ENCODE peak calls at places on chromosomes 12 and 14, in seven cellular contexts. One of them, this sample, is unnamed.

GRCh38 chr12:1047898-1048660 is 57.1 kb downstream of the ERC1 start:
- DNase-seq in GM23248: peak
- DNase-seq in lower lobe of right lung: no peak
- DNase-seq in hepatocyte: no peak
- DNase-seq in GM06990: no peak
- DNase-seq in GOT3: no peak
- DNase-seq in effector CD4-positive, alpha-beta T cell: no peak
- DNase-seq in this sample: no peak

GRCh38 chr14:24428628-24429394 is 657 bp downstream of the CBLN3 start:
- DNase-seq in GOT3: no peak
- DNase-seq in hepatocyte: no peak
- DNase-seq in lower lobe of right lung: no peak
- DNase-seq in GM06990: no peak
- DNase-seq in GM23248: peak
- DNase-seq in effector CD4-positive, alpha-beta T cell: no peak
- DNase-seq in this sample: peak

GRCh38 chr12:59977779-59978178 is 381.9 kb downstream of the SLC16A7 start:
- DNase-seq in GM06990: no peak
- DNase-seq in lower lobe of right lung: no peak
- DNase-seq in GOT3: no peak
- DNase-seq in GM23248: no peak
- DNase-seq in effector CD4-positive, alpha-beta T cell: no peak
- DNase-seq in hepatocyte: no peak
- DNase-seq in this sample: no peak

GRCh38 chr14:76261371-76261811 is 109.7 kb downstream of the GPATCH2L start:
- DNase-seq in GM06990: no peak
- DNase-seq in effector CD4-positive, alpha-beta T cell: no peak
- DNase-seq in GM23248: no peak
- DNase-seq in lower lobe of right lung: no peak
- DNase-seq in hepatocyte: no peak
- DNase-seq in GOT3: peak
- DNase-seq in this sample: peak

GRCh38 chr14:100813291-100813690 is 12.6 kb upstream of the MEG3 start:
- DNase-seq in effector CD4-positive, alpha-beta T cell: no peak
- DNase-seq in GM06990: no peak
- DNase-seq in lower lobe of right lung: no peak
- DNase-seq in hepatocyte: no peak
- DNase-seq in GOT3: no peak
- DNase-seq in GM23248: no peak
- DNase-seq in this sample: no peak

GRCh38 chr12:25876383-25877045 is 82.0 kb upstream of the RASSF8 start:
- DNase-seq in lower lobe of right lung: no peak
- DNase-seq in hepatocyte: no peak
- DNase-seq in GM06990: no peak
- DNase-seq in GM23248: no peak
- DNase-seq in GOT3: no peak
- DNase-seq in effector CD4-positive, alpha-beta T cell: no peak
- DNase-seq in this sample: peak

GRCh38 chr14:106174206-106174605 is 647.8 kb downstream of the TMEM121 start:
- DNase-seq in effector CD4-positive, alpha-beta T cell: peak
- DNase-seq in GM06990: no peak
- DNase-seq in GOT3: no peak
- DNase-seq in lower lobe of right lung: no peak
- DNase-seq in hepatocyte: no peak
- DNase-seq in GM23248: no peak
- DNase-seq in this sample: no peak

GRCh38 chr12:52210186-52210924 is 18.5 kb upstream of the KRT80 start:
- DNase-seq in hepatocyte: no peak
- DNase-seq in GM06990: no peak
- DNase-seq in GM23248: peak
- DNase-seq in effector CD4-positive, alpha-beta T cell: no peak
- DNase-seq in lower lobe of right lung: peak
- DNase-seq in GOT3: no peak
- DNase-seq in this sample: no peak

GRCh38 chr14:104787736-104788532 is 7.6 kb downstream of the AKT1 start:
- DNase-seq in GM06990: no peak
- DNase-seq in hepatocyte: no peak
- DNase-seq in effector CD4-positive, alpha-beta T cell: no peak
- DNase-seq in GM23248: no peak
- DNase-seq in lower lobe of right lung: peak
- DNase-seq in GOT3: no peak
- DNase-seq in this sample: no peak

GRCh38 chr12:30201301-30202160 is 417.8 kb upstream of the TMTC1 start:
- DNase-seq in GOT3: no peak
- DNase-seq in GM06990: no peak
- DNase-seq in lower lobe of right lung: no peak
- DNase-seq in GM23248: peak
- DNase-seq in hepatocyte: no peak
- DNase-seq in effector CD4-positive, alpha-beta T cell: no peak
- DNase-seq in this sample: no peak

GRCh38 chr12:56158926-56159461 is 835 bp downstream of the MYL6 start:
- DNase-seq in GM06990: no peak
- DNase-seq in hepatocyte: peak
- DNase-seq in GM23248: peak
- DNase-seq in effector CD4-positive, alpha-beta T cell: no peak
- DNase-seq in lower lobe of right lung: peak
- DNase-seq in GOT3: no peak
- DNase-seq in this sample: peak

GRCh38 chr14:93880025-93880820 is 46.9 kb upstream of the FAM181A start:
- DNase-seq in effector CD4-positive, alpha-beta T cell: no peak
- DNase-seq in GM23248: peak
- DNase-seq in hepatocyte: no peak
- DNase-seq in GOT3: no peak
- DNase-seq in lower lobe of right lung: peak
- DNase-seq in GM06990: no peak
- DNase-seq in this sample: no peak

GRCh38 chr14:37565550-37565949 is 29.5 kb downstream of the FOXA1 start:
- DNase-seq in effector CD4-positive, alpha-beta T cell: no peak
- DNase-seq in hepatocyte: no peak
- DNase-seq in lower lobe of right lung: no peak
- DNase-seq in GM23248: no peak
- DNase-seq in GM06990: no peak
- DNase-seq in GOT3: no peak
- DNase-seq in this sample: no peak

GRCh38 chr14:29348504-29348903 is 579.1 kb downstream of the PRKD1 start:
- DNase-seq in GM23248: peak
- DNase-seq in effector CD4-positive, alpha-beta T cell: no peak
- DNase-seq in GOT3: no peak
- DNase-seq in GM06990: no peak
- DNase-seq in lower lobe of right lung: no peak
- DNase-seq in hepatocyte: no peak
- DNase-seq in this sample: no peak

GRCh38 chr14:85471156-85471555 is 58.8 kb upstream of the FLRT2 start:
- DNase-seq in GM06990: no peak
- DNase-seq in GM23248: peak
- DNase-seq in hepatocyte: no peak
- DNase-seq in lower lobe of right lung: no peak
- DNase-seq in effector CD4-positive, alpha-beta T cell: no peak
- DNase-seq in GOT3: no peak
- DNase-seq in this sample: no peak

GRCh38 chr12:10395390-10395998 is 5.7 kb upstream of the KLRK1 start:
- DNase-seq in GOT3: no peak
- DNase-seq in hepatocyte: peak
- DNase-seq in GM23248: peak
- DNase-seq in GM06990: peak
- DNase-seq in effector CD4-positive, alpha-beta T cell: no peak
- DNase-seq in lower lobe of right lung: no peak
- DNase-seq in this sample: peak

GRCh38 chr14:58783801-58784511 is 146.2 kb downstream of the DACT1 start:
- DNase-seq in GM23248: no peak
- DNase-seq in GOT3: no peak
- DNase-seq in hepatocyte: no peak
- DNase-seq in GM06990: no peak
- DNase-seq in lower lobe of right lung: no peak
- DNase-seq in effector CD4-positive, alpha-beta T cell: no peak
- DNase-seq in this sample: no peak

GRCh38 chr12:11987906-11988305 is 82.8 kb upstream of the BCL2L14 start:
- DNase-seq in effector CD4-positive, alpha-beta T cell: no peak
- DNase-seq in hepatocyte: no peak
- DNase-seq in GOT3: no peak
- DNase-seq in GM23248: no peak
- DNase-seq in GM06990: no peak
- DNase-seq in lower lobe of right lung: no peak
- DNase-seq in this sample: no peak

GRCh38 chr14:90355540-90356518 is 24.1 kb upstream of the NRDE2 start:
- DNase-seq in GM06990: no peak
- DNase-seq in GM23248: peak
- DNase-seq in GOT3: no peak
- DNase-seq in lower lobe of right lung: no peak
- DNase-seq in hepatocyte: peak
- DNase-seq in effector CD4-positive, alpha-beta T cell: no peak
- DNase-seq in this sample: peak

GRCh38 chr14:69611264-69612013 is at the start of gene SUSD6:
- DNase-seq in lower lobe of right lung: peak
- DNase-seq in GM06990: peak
- DNase-seq in hepatocyte: peak
- DNase-seq in GOT3: peak
- DNase-seq in GM23248: peak
- DNase-seq in effector CD4-positive, alpha-beta T cell: peak
- DNase-seq in this sample: peak

GRCh38 chr12:47870175-47870781 is 34.5 kb downstream of the VDR start:
- DNase-seq in GOT3: no peak
- DNase-seq in hepatocyte: peak
- DNase-seq in GM06990: no peak
- DNase-seq in GM23248: peak
- DNase-seq in effector CD4-positive, alpha-beta T cell: no peak
- DNase-seq in lower lobe of right lung: no peak
- DNase-seq in this sample: peak

GRCh38 chr12:76627346-76628135 is 68.0 kb upstream of the OSBPL8 start:
- DNase-seq in GM23248: peak
- DNase-seq in GM06990: no peak
- DNase-seq in GOT3: no peak
- DNase-seq in hepatocyte: no peak
- DNase-seq in effector CD4-positive, alpha-beta T cell: no peak
- DNase-seq in lower lobe of right lung: no peak
- DNase-seq in this sample: no peak

GRCh38 chr12:116813271-116814041 is 67.8 kb downstream of the HRK start:
- DNase-seq in effector CD4-positive, alpha-beta T cell: no peak
- DNase-seq in lower lobe of right lung: no peak
- DNase-seq in GM06990: no peak
- DNase-seq in GM23248: no peak
- DNase-seq in GOT3: no peak
- DNase-seq in hepatocyte: no peak
- DNase-seq in this sample: peak

This sample was measured in islet precursor cell.